ENCODE peak calls at places on chromosomes 13 and 19, in ten cellular contexts. K is neuronal stem cell; G is SK-N-SH; R is psoas muscle; N is pancreas; W is uterus; O is fibroblast of lung; J is CD4-positive, CD25-positive, alpha-beta regulatory T cell; A is heart right ventricle; Z is body of pancreas. Y is an unnamed sample.

GRCh38 chr19:31226536-31226935 is 122.7 kb downstream of the TSHZ3 start:
- DNase-seq in K (no peak), G (no peak), R (no peak), N (no peak), W (no peak), O (peak; percentile 6), J (no peak), A (no peak), Z (no peak), Y (no peak)

GRCh38 chr19:19120308-19121156 is 17.7 kb downstream of the TMEM161A start:
- DNase-seq in K (peak; percentile 95), G (peak; percentile 81), R (no peak), N (no peak), W (peak; percentile 90), O (peak; percentile 68), J (no peak), A (peak; percentile 48), Z (peak; percentile 34), Y (no peak)

GRCh38 chr13:73754727-73755292 is 379.4 kb downstream of the KLF12 start:
- DNase-seq in K (peak; percentile 59), G (peak; percentile 30), R (no peak), N (no peak), W (no peak), O (peak; percentile 56), J (no peak), A (no peak), Z (peak; percentile 9), Y (no peak)

GRCh38 chr19:18901503-18901890 is 5.5 kb upstream of the CERS1 start:
- DNase-seq in K (no peak), G (no peak), R (no peak), N (no peak), W (no peak), O (no peak), J (no peak), A (no peak), Z (no peak), Y (no peak)

GRCh38 chr19:42096255-42096837 is 20.4 kb downstream of the ZNF574 start:
- DNase-seq in K (no peak), G (no peak), R (no peak), N (no peak), W (no peak), O (no peak), J (no peak), A (no peak), Z (no peak), Y (no peak)

GRCh38 chr19:4120531-4120930 is 3.4 kb downstream of the MAP2K2 start:
- DNase-seq in K (no peak), G (no peak), R (no peak), N (no peak), W (no peak), O (peak; percentile 70), J (no peak), A (no peak), Z (no peak), Y (no peak)

GRCh38 chr13:113981611-113982295 is 7.9 kb upstream of the C13orf46 start:
- DNase-seq in K (no peak), G (no peak), R (peak; percentile 38), N (peak; percentile 28), W (peak; percentile 9), O (no peak), J (no peak), A (no peak), Z (no peak), Y (no peak)

GRCh38 chr13:113066746-113067145 is 38.8 kb upstream of the F7 start:
- DNase-seq in K (no peak), G (no peak), R (peak; percentile 39), N (no peak), W (no peak), O (no peak), J (no peak), A (peak; percentile 6), Z (no peak), Y (no peak)

GRCh38 chr19:40267601-40267997 is 17.5 kb downstream of the AKT2 start:
- DNase-seq in K (no peak), G (no peak), R (no peak), N (no peak), W (no peak), O (no peak), J (no peak), A (no peak), Z (no peak), Y (no peak)

GRCh38 chr13:45830121-45830520 is 21.4 kb downstream of the SIAH3 start:
- DNase-seq in K (no peak), G (no peak), R (no peak), N (no peak), W (no peak), O (no peak), J (no peak), A (no peak), Z (no peak), Y (no peak)

GRCh38 chr13:44399045-44399444 is 25.4 kb downstream of the SERP2 start:
- DNase-seq in K (no peak), G (no peak), R (no peak), N (no peak), W (no peak), O (no peak), J (no peak), A (no peak), Z (no peak), Y (no peak)

GRCh38 chr13:109476001-109476400 is 310.4 kb downstream of the IRS2 start:
- DNase-seq in K (no peak), G (no peak), R (no peak), N (no peak), W (no peak), O (no peak), J (no peak), A (no peak), Z (no peak), Y (no peak)

GRCh38 chr13:20301391-20302071 is 69.4 kb upstream of the GJB6 start:
- DNase-seq in K (peak; percentile 2), G (no peak), R (peak; percentile 58), N (no peak), W (no peak), O (peak; percentile 13), J (no peak), A (peak; percentile 20), Z (no peak), Y (no peak)

GRCh38 chr13:26929971-26930730 is 169.6 kb upstream of the GPR12 start:
- DNase-seq in K (peak; percentile 78), G (peak; percentile 79), R (peak; percentile 72), N (peak; percentile 69), W (peak; percentile 70), O (peak; percentile 56), J (peak; percentile 19), A (peak; percentile 76), Z (peak; percentile 71), Y (peak; percentile 73)

GRCh38 chr13:114016321-114017027 is 42.6 kb upstream of the C13orf46 start:
- DNase-seq in K (no peak), G (no peak), R (no peak), N (no peak), W (no peak), O (no peak), J (no peak), A (no peak), Z (no peak), Y (no peak)

GRCh38 chr19:12639901-12640613 is 26.5 kb downstream of the MAN2B1 start:
- DNase-seq in K (peak; percentile 57), G (peak; percentile 92), R (peak; percentile 91), N (peak; percentile 87), W (peak; percentile 74), O (peak; percentile 76), J (peak; percentile 64), A (peak; percentile 81), Z (peak; percentile 89), Y (peak; percentile 85)

GRCh38 chr19:18674616-18675015 is 8.9 kb upstream of the CRTC1 start:
- DNase-seq in K (no peak), G (peak; percentile 73), R (peak; percentile 61), N (peak; percentile 21), W (no peak), O (peak; percentile 45), J (no peak), A (peak; percentile 65), Z (no peak), Y (no peak)

GRCh38 chr13:43374621-43375020 is 351.2 kb downstream of the DNAJC15 start:
- DNase-seq in K (no peak), G (no peak), R (no peak), N (no peak), W (no peak), O (peak; percentile 89), J (no peak), A (no peak), Z (no peak), Y (no peak)

DNA sequence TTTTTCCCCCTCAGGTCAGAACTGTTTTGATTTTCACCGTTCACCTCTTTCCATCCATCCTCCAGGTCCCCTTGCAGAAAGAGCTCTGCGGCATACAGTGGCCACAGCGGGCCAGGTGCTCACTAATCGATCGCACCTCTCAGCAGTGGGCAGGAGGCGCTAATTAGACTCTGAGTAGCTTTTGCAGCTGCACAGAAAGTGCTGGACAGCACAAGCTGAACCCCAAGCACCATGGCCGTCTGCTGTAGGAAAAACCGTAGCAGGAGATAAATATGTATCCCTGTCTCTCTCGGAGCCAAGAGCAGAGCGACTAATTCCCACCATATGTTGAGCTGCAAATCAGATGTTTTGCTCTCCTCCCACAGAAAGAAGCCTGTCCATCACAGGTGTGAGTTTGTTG is 54.4 kb downstream of the PEX11G start:
- DNase-seq in K (no peak), G (no peak), R (no peak), N (no peak), W (no peak), O (no peak), J (no peak), A (no peak), Z (no peak), Y (no peak)
- H3K4me3 ChIP-seq in K (no peak overlapping the region), G (no peak overlapping the region), R (no peak overlapping the region), N (no peak overlapping the region), W (no peak overlapping the region), O (no peak overlapping the region), J (no peak overlapping the region), A (no peak overlapping the region), Z (no peak overlapping the region), Y (no peak overlapping the region)

GRCh38 chr19:55947532-55947931 is at the start of gene NLRP8:
- DNase-seq in K (no peak), G (no peak), R (no peak), N (no peak), W (no peak), O (no peak), J (no peak), A (no peak), Z (no peak), Y (no peak)
- H3K9me3 ChIP-seq in K (no peaks in the 10 kb centered on the region), G (no peaks in the 10 kb centered on the region), R (peaks cover 9% of the 10 kb centered on the region), N (no peaks in the 10 kb centered on the region), W (no peaks in the 10 kb centered on the region), O (no peaks in the 10 kb centered on the region), J (no peaks in the 10 kb centered on the region), A (no peaks in the 10 kb centered on the region), Z (no peaks in the 10 kb centered on the region), Y (no peaks in the 10 kb centered on the region)

GRCh38 chr13:77620138-77620537 is 77.3 kb upstream of the SLAIN1 start:
- DNase-seq in K (no peak), G (no peak), R (no peak), N (no peak), W (no peak), O (no peak), J (no peak), A (no peak), Z (no peak), Y (no peak)
- H3K27ac ChIP-seq in K (no peak overlapping the region), G (no peak overlapping the region), R (no peak overlapping the region), N (no peak overlapping the region), W (no peak overlapping the region), O (no peak overlapping the region), J (no peak overlapping the region), A (no peak overlapping the region), Z (no peak overlapping the region), Y (no peak overlapping the region)

GRCh38 chr19:38917516-38917915 is 5.5 kb upstream of the CCER2 start:
- DNase-seq in K (no peak), G (peak; percentile 83), R (no peak), N (no peak), W (no peak), O (no peak), J (no peak), A (no peak), Z (no peak), Y (no peak)
- H3K4me3 ChIP-seq in K (no peak overlapping the region), G (no peak overlapping the region), R (no peak overlapping the region), N (no peak overlapping the region), W (no peak overlapping the region), O (no peak overlapping the region), J (no peak overlapping the region), A (no peak overlapping the region), Z (no peak overlapping the region), Y (no peak overlapping the region)